ENCODE peak calls at places on chromosome 12, in eight cellular contexts. B, W, F, N, Q, C, X and A are unnamed samples.

GRCh38 chr12:97943359-97943758 is 480.8 kb downstream of the RMST start:
- DNase-seq in W (no peak), F (no peak), Q (no peak), X (no peak), N (no peak), B (no peak), C (no peak), A (no peak)

GRCh38 chr12:4579305-4580097 is 17.5 kb downstream of the DYRK4 start:
- DNase-seq in F (no peak), Q (no peak), X (no peak), C (no peak), W (peak), N (peak), B (peak), A (no peak)

GRCh38 chr12:102069707-102070106 is 7.9 kb upstream of the WASHC3 start:
- DNase-seq in F (no peak), N (no peak), W (no peak), C (no peak), B (no peak), X (no peak), Q (no peak), A (no peak)

GRCh38 chr12:9064815-9065606 is 50.7 kb downstream of the A2M start:
- DNase-seq in B (no peak), N (peak), Q (peak), C (peak), X (no peak), W (peak), F (peak), A (no peak)

GRCh38 chr12:56760460-56760859 is 2.7 kb upstream of the HSD17B6 start:
- DNase-seq in B (no peak), Q (no peak), C (no peak), W (no peak), N (no peak), X (no peak), F (no peak), A (no peak)

GRCh38 chr12:69052613-69053408 is 119.8 kb upstream of the CPM start:
- DNase-seq in W (peak), X (peak), Q (no peak), F (no peak), C (no peak), B (peak), N (peak), A (peak)

GRCh38 chr12:13161172-13161571 is 35.4 kb upstream of the EMP1 start:
- DNase-seq in C (no peak), W (no peak), B (no peak), N (no peak), F (no peak), Q (no peak), X (no peak), A (no peak)

GRCh38 chr12:91332305-91332704 is 149.7 kb upstream of the DCN start:
- DNase-seq in Q (no peak), X (no peak), W (no peak), F (no peak), B (no peak), N (peak), C (no peak), A (no peak)

GRCh38 chr12:7017870-7018349 is 366 bp downstream of the LPCAT3 start:
- DNase-seq in F (no peak), W (no peak), X (no peak), Q (no peak), N (no peak), C (peak), B (peak), A (no peak)

GRCh38 chr12:101769865-101770264 is 30.6 kb upstream of the SYCP3 start:
- DNase-seq in F (no peak), N (no peak), Q (no peak), C (no peak), B (no peak), X (no peak), W (no peak), A (no peak)

GRCh38 chr12:12219664-12220063 is 47.2 kb downstream of the LRP6 start:
- DNase-seq in X (no peak), B (no peak), W (no peak), Q (no peak), C (no peak), F (no peak), N (no peak), A (no peak)

GRCh38 chr12:66087365-66087943 is 43.1 kb downstream of the LLPH start:
- DNase-seq in W (peak), B (peak), F (no peak), X (peak), N (peak), C (peak), Q (no peak), A (peak)

GRCh38 chr12:110501378-110501721 is 561 bp downstream of the VPS29 start:
- DNase-seq in C (peak), B (peak), Q (no peak), X (no peak), N (peak), W (peak), F (no peak), A (peak)

GRCh38 chr12:29858270-29858786 is 74.6 kb upstream of the TMTC1 start:
- DNase-seq in X (no peak), Q (no peak), N (no peak), B (no peak), F (no peak), W (no peak), C (no peak), A (no peak)

GRCh38 chr12:56676851-56677601 is 11.1 kb downstream of the PTGES3 start:
- DNase-seq in B (no peak), N (no peak), W (no peak), Q (peak), C (no peak), X (no peak), F (peak), A (no peak)

GRCh38 chr12:15701721-15702156 is 87.4 kb downstream of the EPS8 start:
- DNase-seq in N (peak), F (no peak), X (no peak), C (no peak), W (peak), B (no peak), Q (no peak), A (peak)

GRCh38 chr12:66692170-66692569 is 13.3 kb upstream of the GRIP1 start:
- DNase-seq in C (no peak), X (no peak), B (no peak), Q (no peak), N (no peak), F (no peak), W (no peak), A (no peak)

GRCh38 chr12:116339800-116340371 is 62.4 kb upstream of the MED13L start:
- DNase-seq in N (no peak), Q (no peak), W (no peak), X (no peak), C (no peak), B (no peak), F (no peak), A (no peak)

GRCh38 chr12:92530706-92531105 is 172.1 kb upstream of the PLEKHG7 start:
- DNase-seq in X (no peak), F (no peak), B (no peak), W (no peak), Q (no peak), N (no peak), C (no peak), A (no peak)

GRCh38 chr12:14193623-14194022 is 171.9 kb upstream of the ATF7IP start:
- DNase-seq in X (no peak), Q (no peak), F (peak), W (no peak), C (no peak), B (peak), N (no peak), A (no peak)

GRCh38 chr12:119178544-119179334 is at the start of gene HSPB8:
- DNase-seq in B (peak), C (peak), W (peak), F (peak), N (peak), Q (peak), X (peak), A (peak)

GRCh38 chr12:113232787-113233585 is 11.7 kb downstream of the TPCN1 start:
- DNase-seq in Q (no peak), C (peak), X (no peak), B (peak), F (no peak), W (no peak), N (no peak), A (peak)
- TF ChIP-seq CTCF in Q (no peak), C (no peak), X (no peak), B (peak), F (no peak), W (no peak), N (no peak), A (no peak)

DNA sequence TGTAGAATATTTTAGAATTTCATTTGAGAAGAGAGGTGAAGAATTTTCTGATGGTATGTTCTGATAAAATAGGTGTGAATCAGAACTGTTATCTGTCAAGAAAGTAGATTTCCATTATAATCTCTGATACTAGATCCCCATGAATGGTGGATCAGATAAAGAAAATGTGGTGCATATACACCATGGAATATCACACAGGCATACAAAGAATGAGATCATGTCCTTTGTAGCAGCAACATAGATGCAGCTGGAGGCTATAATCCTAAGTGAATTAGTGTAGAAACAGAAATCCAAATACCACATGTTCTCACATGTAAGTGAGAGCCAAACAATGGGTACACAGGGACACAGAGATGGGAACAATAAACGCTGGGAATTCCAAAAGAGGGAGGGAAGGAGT is 372.0 kb upstream of the ATP2B1 start:
- DNase-seq in F (no peak), B (no peak), C (no peak), N (no peak), Q (no peak), W (no peak), X (no peak), A (no peak)
- H3K4me3 ChIP-seq in F (no peak), B (no peak), C (no peak), N (no peak), Q (no peak), W (no peak), X (no peak), A (no peak)

DNA sequence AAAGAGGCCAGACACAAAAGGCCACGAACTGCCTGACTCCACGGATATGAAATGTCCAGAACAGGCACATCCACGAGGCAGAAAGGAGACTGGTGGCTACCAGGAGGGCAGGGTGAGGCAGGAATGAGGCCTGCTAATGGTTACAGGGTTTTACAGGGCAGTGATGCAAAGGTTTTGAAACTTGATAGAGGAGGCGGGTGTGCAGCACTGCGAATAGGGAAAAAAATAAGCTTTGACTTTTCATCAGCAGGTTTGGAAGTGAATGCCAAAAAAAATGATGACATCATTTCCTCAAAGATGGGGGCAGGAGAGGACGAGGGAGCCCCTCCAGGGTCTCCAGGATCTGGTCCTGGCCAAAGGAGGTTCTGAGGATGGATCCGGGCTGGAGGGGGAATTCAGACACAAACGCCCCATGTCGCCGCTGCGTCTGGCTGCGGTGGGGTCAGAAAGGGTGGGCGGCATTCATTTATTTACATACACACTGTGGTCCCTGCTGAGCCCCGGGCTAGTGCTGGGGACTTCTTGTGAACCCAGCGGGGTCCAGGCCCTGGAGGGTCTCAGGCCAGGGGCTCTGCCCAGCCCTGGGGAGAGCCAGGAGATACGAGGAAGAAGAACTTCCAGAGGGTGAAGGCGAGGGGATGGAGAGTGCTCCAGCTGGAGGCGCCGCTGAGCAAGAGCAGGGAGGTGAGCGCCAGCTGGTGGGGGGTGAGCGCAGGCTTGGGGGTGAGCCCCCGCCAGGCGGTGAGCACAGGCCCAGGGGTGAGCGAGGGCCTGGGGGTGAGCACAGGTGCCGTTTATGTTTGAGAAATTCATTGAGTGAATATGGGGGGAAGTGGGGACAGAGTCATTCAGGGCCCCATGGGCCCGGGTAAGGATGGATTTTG is 68.3 kb downstream of the NCOR2 start:
- DNase-seq in N (peak), C (no peak), B (peak), W (no peak), X (no peak), F (no peak), Q (no peak), A (no peak)
- TF ChIP-seq CTCF in N (peak), C (no peak), B (peak), W (no peak), X (peak), F (no peak), Q (no peak), A (no peak)

GRCh38 chr12:50186667-50187066 is 19.5 kb upstream of the CERS5 start:
- DNase-seq in C (no peak), X (no peak), B (peak), W (no peak), N (no peak), F (no peak), Q (no peak), A (no peak)
- H3K4me3 ChIP-seq in C (no peak), X (no peak), B (no peak), W (no peak), N (no peak), F (no peak), Q (no peak), A (no peak)

GRCh38 chr12:53061404-53062010 is 11.6 kb downstream of the TNS2 start:
- DNase-seq in Q (peak), N (no peak), B (no peak), C (peak), W (peak), F (peak), X (no peak), A (no peak)
- TF ChIP-seq CTCF in Q (no peak), N (no peak), B (peak), C (no peak), W (peak), F (no peak), X (no peak), A (peak)

DNA sequence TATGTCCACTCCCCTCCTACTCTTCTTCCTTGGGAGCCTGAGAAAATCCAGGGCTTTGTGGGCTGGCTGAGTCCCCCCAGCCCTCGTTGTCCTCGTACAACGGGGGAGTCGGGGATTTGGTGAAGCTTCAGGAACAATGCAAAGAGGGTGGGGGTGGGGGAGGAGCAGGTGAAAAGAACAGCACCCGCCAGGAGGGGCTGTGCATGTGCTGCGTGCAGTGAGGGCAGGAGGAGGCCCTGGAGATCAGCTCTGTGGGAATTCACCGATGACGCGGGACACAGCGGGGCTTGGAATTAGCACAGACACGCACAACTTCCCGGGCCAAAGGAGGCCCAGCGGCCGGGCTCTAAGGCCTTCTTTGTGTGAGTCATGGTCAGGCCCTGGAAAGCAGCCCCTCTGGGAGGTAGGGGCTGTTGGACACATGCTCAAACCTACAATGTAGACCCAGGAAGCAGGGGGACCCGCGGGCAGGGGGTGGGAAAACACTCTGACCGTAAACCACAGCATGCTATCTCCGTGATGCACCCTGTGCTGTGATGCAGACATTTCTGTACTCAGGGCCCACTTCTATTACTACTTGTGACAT is 32.8 kb downstream of the RBM19 start:
- DNase-seq in C (no peak), X (peak), W (no peak), F (no peak), Q (no peak), N (peak), B (no peak), A (peak)
- H3K4me3 ChIP-seq in C (no peak), X (no peak), W (no peak), F (no peak), Q (no peak), N (no peak), B (no peak), A (no peak)